ENCODE peak calls at places on chromosomes 16 and 17, in eight cellular contexts. One of them, this sample, is unnamed.

GRCh38 chr16:80751167-80751566 is 53.2 kb downstream of the CDYL2 start:
- DNase-seq in PC-9: no peak
- DNase-seq in AG04450: peak; percentile 50
- DNase-seq in K562: no peak
- DNase-seq in uterus: no peak
- DNase-seq in gastrocnemius medialis: no peak
- DNase-seq in GM06990: no peak
- DNase-seq in progenitor cell of endocrine pancreas: no peak
- DNase-seq in this sample: no peak

GRCh38 chr16:70665113-70665694 is 18.8 kb downstream of the IL34 start:
- DNase-seq in gastrocnemius medialis: no peak
- DNase-seq in PC-9: no peak
- DNase-seq in GM06990: no peak
- DNase-seq in progenitor cell of endocrine pancreas: no peak
- DNase-seq in AG04450: no peak
- DNase-seq in K562: no peak
- DNase-seq in uterus: no peak
- DNase-seq in this sample: no peak

GRCh38 chr17:63696381-63696961 is 3.5 kb downstream of the LIMD2 start:
- DNase-seq in GM06990: peak; percentile 46
- DNase-seq in progenitor cell of endocrine pancreas: no peak
- DNase-seq in gastrocnemius medialis: no peak
- DNase-seq in PC-9: no peak
- DNase-seq in K562: peak; percentile 54
- DNase-seq in uterus: no peak
- DNase-seq in AG04450: no peak
- DNase-seq in this sample: no peak

GRCh38 chr16:51577621-51578303 is 426.7 kb upstream of the SALL1 start:
- DNase-seq in GM06990: no peak
- DNase-seq in gastrocnemius medialis: no peak
- DNase-seq in uterus: no peak
- DNase-seq in AG04450: no peak
- DNase-seq in progenitor cell of endocrine pancreas: no peak
- DNase-seq in PC-9: no peak
- DNase-seq in K562: no peak
- DNase-seq in this sample: no peak

GRCh38 chr16:79430129-79430789 is 170.3 kb downstream of the MAF start:
- DNase-seq in AG04450: no peak
- DNase-seq in PC-9: no peak
- DNase-seq in uterus: no peak
- DNase-seq in GM06990: no peak
- DNase-seq in progenitor cell of endocrine pancreas: no peak
- DNase-seq in K562: no peak
- DNase-seq in gastrocnemius medialis: no peak
- DNase-seq in this sample: no peak

GRCh38 chr16:68517606-68518161 is 21.4 kb upstream of the ZFP90 start:
- DNase-seq in AG04450: no peak
- DNase-seq in gastrocnemius medialis: no peak
- DNase-seq in PC-9: no peak
- DNase-seq in K562: no peak
- DNase-seq in GM06990: no peak
- DNase-seq in uterus: no peak
- DNase-seq in progenitor cell of endocrine pancreas: no peak
- DNase-seq in this sample: no peak

GRCh38 chr16:89013692-89014455 is 36.9 kb upstream of the CBFA2T3 start:
- DNase-seq in uterus: no peak
- DNase-seq in K562: no peak
- DNase-seq in PC-9: no peak
- DNase-seq in progenitor cell of endocrine pancreas: no peak
- DNase-seq in gastrocnemius medialis: no peak
- DNase-seq in AG04450: no peak
- DNase-seq in GM06990: no peak
- DNase-seq in this sample: no peak

GRCh38 chr16:75379911-75380847 is 53.1 kb downstream of the CFDP1 start:
- DNase-seq in progenitor cell of endocrine pancreas: no peak
- DNase-seq in gastrocnemius medialis: no peak
- DNase-seq in uterus: no peak
- DNase-seq in K562: no peak
- DNase-seq in AG04450: no peak
- DNase-seq in GM06990: peak; percentile 56
- DNase-seq in PC-9: no peak
- DNase-seq in this sample: no peak

GRCh38 chr16:75078886-75079285 is 37.7 kb downstream of the LDHD start:
- DNase-seq in GM06990: no peak
- DNase-seq in progenitor cell of endocrine pancreas: no peak
- DNase-seq in uterus: no peak
- DNase-seq in PC-9: no peak
- DNase-seq in gastrocnemius medialis: no peak
- DNase-seq in AG04450: no peak
- DNase-seq in K562: no peak
- DNase-seq in this sample: no peak

GRCh38 chr16:82660078-82660645 is 33.4 kb downstream of the CDH13 start:
- DNase-seq in GM06990: no peak
- DNase-seq in uterus: no peak
- DNase-seq in progenitor cell of endocrine pancreas: no peak
- DNase-seq in K562: no peak
- DNase-seq in gastrocnemius medialis: peak; percentile 93
- DNase-seq in AG04450: no peak
- DNase-seq in PC-9: no peak
- DNase-seq in this sample: no peak

GRCh38 chr17:68987966-68988365 is 32.8 kb upstream of the ABCA8 start:
- DNase-seq in progenitor cell of endocrine pancreas: no peak
- DNase-seq in gastrocnemius medialis: no peak
- DNase-seq in K562: no peak
- DNase-seq in PC-9: no peak
- DNase-seq in GM06990: no peak
- DNase-seq in AG04450: no peak
- DNase-seq in uterus: no peak
- DNase-seq in this sample: no peak

GRCh38 chr17:7856081-7856791 is 1.1 kb downstream of the NAA38 start:
- DNase-seq in PC-9: no peak
- DNase-seq in K562: no peak
- DNase-seq in gastrocnemius medialis: peak; percentile 44
- DNase-seq in GM06990: no peak
- DNase-seq in uterus: peak; percentile 76
- DNase-seq in progenitor cell of endocrine pancreas: no peak
- DNase-seq in AG04450: no peak
- DNase-seq in this sample: peak; percentile 72

GRCh38 chr17:35890774-35891155 is 10.6 kb upstream of the CCL5 start:
- DNase-seq in GM06990: no peak
- DNase-seq in PC-9: no peak
- DNase-seq in gastrocnemius medialis: peak; percentile 35
- DNase-seq in progenitor cell of endocrine pancreas: no peak
- DNase-seq in AG04450: no peak
- DNase-seq in uterus: no peak
- DNase-seq in K562: no peak
- DNase-seq in this sample: no peak

GRCh38 chr16:21611178-21611545 is 11.8 kb downstream of the METTL9 start:
- DNase-seq in uterus: no peak
- DNase-seq in K562: no peak
- DNase-seq in gastrocnemius medialis: no peak
- DNase-seq in GM06990: no peak
- DNase-seq in progenitor cell of endocrine pancreas: no peak
- DNase-seq in AG04450: no peak
- DNase-seq in PC-9: peak; percentile 76
- DNase-seq in this sample: no peak

GRCh38 chr17:46979023-46979870 is at the start of gene RPRML:
- DNase-seq in AG04450: no peak
- DNase-seq in PC-9: no peak
- DNase-seq in GM06990: peak; percentile 33
- DNase-seq in uterus: no peak
- DNase-seq in K562: peak; percentile 77
- DNase-seq in progenitor cell of endocrine pancreas: peak; percentile 24
- DNase-seq in gastrocnemius medialis: no peak
- DNase-seq in this sample: peak; percentile 72

GRCh38 chr16:29926675-29927522 is 873 bp upstream of the KCTD13 start:
- DNase-seq in uterus: peak; percentile 29
- DNase-seq in PC-9: no peak
- DNase-seq in progenitor cell of endocrine pancreas: no peak
- DNase-seq in gastrocnemius medialis: no peak
- DNase-seq in AG04450: no peak
- DNase-seq in GM06990: no peak
- DNase-seq in K562: no peak
- DNase-seq in this sample: peak; percentile 21

GRCh38 chr16:56356276-56357241 is 68.8 kb downstream of the AMFR start:
- DNase-seq in progenitor cell of endocrine pancreas: peak; percentile 69
- DNase-seq in K562: peak; percentile 80
- DNase-seq in GM06990: peak; percentile 83
- DNase-seq in PC-9: peak; percentile 70
- DNase-seq in uterus: peak; percentile 73
- DNase-seq in gastrocnemius medialis: peak; percentile 82
- DNase-seq in AG04450: peak; percentile 70
- DNase-seq in this sample: peak; percentile 88
- TF ChIP-seq CTCF in progenitor cell of endocrine pancreas: peak; percentile 91
- TF ChIP-seq CTCF in K562: peak; percentile 94
- TF ChIP-seq CTCF in GM06990: peak; percentile 96
- TF ChIP-seq CTCF in PC-9: peak; percentile 84
- TF ChIP-seq CTCF in uterus: peak; percentile 93
- TF ChIP-seq CTCF in gastrocnemius medialis: peak; percentile 88
- TF ChIP-seq CTCF in AG04450: peak; percentile 90
- TF ChIP-seq CTCF in this sample: peak; percentile 72

GRCh38 chr16:20147091-20147490 is 73.4 kb upstream of the GPR139 start:
- DNase-seq in uterus: no peak
- DNase-seq in gastrocnemius medialis: no peak
- DNase-seq in PC-9: no peak
- DNase-seq in AG04450: no peak
- DNase-seq in GM06990: no peak
- DNase-seq in progenitor cell of endocrine pancreas: no peak
- DNase-seq in K562: no peak
- DNase-seq in this sample: peak; percentile 43
- TF ChIP-seq CTCF in uterus: no peak
- TF ChIP-seq CTCF in gastrocnemius medialis: no peak
- TF ChIP-seq CTCF in PC-9: no peak
- TF ChIP-seq CTCF in AG04450: no peak
- TF ChIP-seq CTCF in GM06990: no peak
- TF ChIP-seq CTCF in progenitor cell of endocrine pancreas: no peak
- TF ChIP-seq CTCF in K562: no peak
- TF ChIP-seq CTCF in this sample: no peak

GRCh38 chr17:2412561-2413021 is 11.7 kb upstream of the MNT start:
- DNase-seq in K562: no peak
- DNase-seq in PC-9: no peak
- DNase-seq in GM06990: no peak
- DNase-seq in progenitor cell of endocrine pancreas: no peak
- DNase-seq in gastrocnemius medialis: no peak
- DNase-seq in uterus: no peak
- DNase-seq in AG04450: no peak
- DNase-seq in this sample: peak; percentile 41
- TF ChIP-seq CTCF in K562: no peak
- TF ChIP-seq CTCF in PC-9: no peak
- TF ChIP-seq CTCF in GM06990: no peak
- TF ChIP-seq CTCF in progenitor cell of endocrine pancreas: no peak
- TF ChIP-seq CTCF in gastrocnemius medialis: peak; percentile 8
- TF ChIP-seq CTCF in uterus: no peak
- TF ChIP-seq CTCF in AG04450: no peak
- TF ChIP-seq CTCF in this sample: no peak

GRCh38 chr17:309361-309888 is 43.2 kb downstream of the RPH3AL start:
- DNase-seq in progenitor cell of endocrine pancreas: peak; percentile 77
- DNase-seq in PC-9: peak; percentile 32
- DNase-seq in uterus: no peak
- DNase-seq in gastrocnemius medialis: no peak
- DNase-seq in AG04450: no peak
- DNase-seq in K562: peak; percentile 78
- DNase-seq in GM06990: peak; percentile 56
- DNase-seq in this sample: peak; percentile 85
- TF ChIP-seq CTCF in progenitor cell of endocrine pancreas: peak; percentile 96
- TF ChIP-seq CTCF in PC-9: peak; percentile 64
- TF ChIP-seq CTCF in uterus: peak; percentile 12
- TF ChIP-seq CTCF in gastrocnemius medialis: peak; percentile 57
- TF ChIP-seq CTCF in AG04450: peak; percentile 56
- TF ChIP-seq CTCF in K562: peak; percentile 97
- TF ChIP-seq CTCF in GM06990: peak; percentile 83
- TF ChIP-seq CTCF in this sample: peak; percentile 99

DNA sequence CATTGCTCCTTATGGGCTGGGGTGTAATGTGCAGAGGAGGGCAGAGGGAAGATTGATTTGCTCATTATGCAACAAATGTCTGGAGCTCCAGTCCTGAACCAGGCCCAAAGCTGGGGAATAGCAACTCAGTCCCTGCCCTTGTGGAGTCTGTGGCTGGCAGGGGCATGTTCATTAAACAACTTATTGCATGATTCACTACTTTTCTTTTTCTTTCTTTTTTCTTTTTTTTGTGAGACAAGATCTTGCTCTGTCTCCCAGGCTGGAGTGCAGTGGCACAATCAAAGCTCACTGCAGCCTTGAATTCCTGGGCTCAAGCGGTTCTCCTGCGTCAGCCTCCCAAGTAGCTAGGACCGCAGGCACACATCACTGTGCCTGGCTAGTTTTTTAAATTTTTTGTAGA is 23.1 kb downstream of the MSI2 start:
- DNase-seq in PC-9: no peak
- DNase-seq in gastrocnemius medialis: no peak
- DNase-seq in uterus: no peak
- DNase-seq in K562: no peak
- DNase-seq in progenitor cell of endocrine pancreas: no peak
- DNase-seq in GM06990: no peak
- DNase-seq in AG04450: no peak
- DNase-seq in this sample: no peak
- TF ChIP-seq CTCF in PC-9: no peak
- TF ChIP-seq CTCF in gastrocnemius medialis: no peak
- TF ChIP-seq CTCF in uterus: no peak
- TF ChIP-seq CTCF in K562: no peak
- TF ChIP-seq CTCF in progenitor cell of endocrine pancreas: no peak
- TF ChIP-seq CTCF in GM06990: no peak
- TF ChIP-seq CTCF in AG04450: no peak
- TF ChIP-seq CTCF in this sample: no peak

GRCh38 chr17:61158372-61158771 is 241.3 kb upstream of the TBX2 start:
- DNase-seq in gastrocnemius medialis: no peak
- DNase-seq in AG04450: no peak
- DNase-seq in progenitor cell of endocrine pancreas: no peak
- DNase-seq in uterus: no peak
- DNase-seq in K562: no peak
- DNase-seq in GM06990: no peak
- DNase-seq in PC-9: no peak
- DNase-seq in this sample: no peak

GRCh38 chr17:61160789-61161440 is 238.7 kb upstream of the TBX2 start:
- DNase-seq in gastrocnemius medialis: no peak
- DNase-seq in PC-9: no peak
- DNase-seq in AG04450: no peak
- DNase-seq in K562: no peak
- DNase-seq in uterus: no peak
- DNase-seq in GM06990: no peak
- DNase-seq in progenitor cell of endocrine pancreas: no peak
- DNase-seq in this sample: no peak

GRCh38 chr17:61159415-61159814 is 240.2 kb upstream of the TBX2 start:
- DNase-seq in AG04450: no peak
- DNase-seq in progenitor cell of endocrine pancreas: no peak
- DNase-seq in K562: no peak
- DNase-seq in PC-9: no peak
- DNase-seq in uterus: no peak
- DNase-seq in gastrocnemius medialis: no peak
- DNase-seq in GM06990: peak; percentile 43
- DNase-seq in this sample: no peak

GRCh38 chr17:61155590-61156181 is 244.0 kb upstream of the TBX2 start:
- DNase-seq in uterus: no peak
- DNase-seq in progenitor cell of endocrine pancreas: no peak
- DNase-seq in AG04450: no peak
- DNase-seq in PC-9: no peak
- DNase-seq in GM06990: no peak
- DNase-seq in gastrocnemius medialis: no peak
- DNase-seq in K562: no peak
- DNase-seq in this sample: no peak

GRCh38 chr17:61157246-61157887 is 242.3 kb upstream of the TBX2 start:
- DNase-seq in gastrocnemius medialis: no peak
- DNase-seq in K562: no peak
- DNase-seq in progenitor cell of endocrine pancreas: no peak
- DNase-seq in PC-9: no peak
- DNase-seq in GM06990: no peak
- DNase-seq in uterus: no peak
- DNase-seq in AG04450: no peak
- DNase-seq in this sample: no peak
- TF ChIP-seq CTCF in gastrocnemius medialis: no peak
- TF ChIP-seq CTCF in K562: no peak
- TF ChIP-seq CTCF in progenitor cell of endocrine pancreas: no peak
- TF ChIP-seq CTCF in PC-9: no peak
- TF ChIP-seq CTCF in GM06990: no peak
- TF ChIP-seq CTCF in uterus: peak; percentile 3
- TF ChIP-seq CTCF in AG04450: no peak
- TF ChIP-seq CTCF in this sample: no peak

This sample was measured in glutamatergic neuron.